ENCODE peak calls at places on chromosomes 4 and X, in four cellular contexts. M is NCI-H1092, K is GM13976, X is GM04503. D is an unnamed sample.
A peak's percentile ranks its signal among the peaks of the same experiment; 100 is the strongest.

GRCh38 chr4:51836531-51836930 is 6.4 kb upstream of the DCUN1D4 start:
- DNase-seq in M (no peak), K (no peak), X (no peak), D (peak; percentile 61)

GRCh38 chrX:7574325-7574724 is 268.6 kb upstream of the VCX start:
- DNase-seq in M (no peak), K (no peak), X (no peak), D (peak; percentile 37)

GRCh38 chrX:2488621-2489285 is 12.0 kb downstream of the DHRSX start:
- DNase-seq in M (no peak), K (peak; percentile 32), X (no peak), D (no peak)

GRCh38 chr4:187544461-187545053 is 451.0 kb upstream of the ZFP42 start:
- DNase-seq in M (no peak), K (no peak), X (no peak), D (peak; percentile 50)

GRCh38 chrX:45083314-45083713 is 117.4 kb downstream of the DIPK2B start:
- DNase-seq in M (no peak), K (no peak), X (no peak), D (no peak)

GRCh38 chr4:13521047-13521446 is 23.3 kb downstream of the NKX3-2 start:
- DNase-seq in M (no peak), K (no peak), X (no peak), D (no peak)

GRCh38 chr4:83364312-83364711 is 29.7 kb upstream of the HPSE start:
- DNase-seq in M (no peak), K (no peak), X (no peak), D (no peak)

GRCh38 chr4:11701978-11702377 is 273.3 kb upstream of the HS3ST1 start:
- DNase-seq in M (no peak), K (no peak), X (no peak), D (no peak)

GRCh38 chrX:53128097-53128749 is 34.3 kb downstream of the KANTR start:
- DNase-seq in M (no peak), K (no peak), X (peak; percentile 42), D (peak; percentile 56)

GRCh38 chr4:6236816-6237390 is 32.7 kb upstream of the WFS1 start:
- DNase-seq in M (no peak), K (no peak), X (no peak), D (no peak)

GRCh38 chr4:17447056-17447455 is 64.8 kb downstream of the QDPR start:
- DNase-seq in M (no peak), K (no peak), X (no peak), D (no peak)

GRCh38 chr4:16608611-16609125 is 289.8 kb downstream of the LDB2 start:
- DNase-seq in M (no peak), K (no peak), X (no peak), D (no peak)

GRCh38 chr4:182878633-182879495 is 38.3 kb downstream of the DCTD start:
- DNase-seq in M (no peak), K (no peak), X (no peak), D (no peak)

GRCh38 chr4:8370835-8371234 is 69.7 kb downstream of the ACOX3 start:
- DNase-seq in M (no peak), K (no peak), X (no peak), D (no peak)

GRCh38 chr4:25527044-25527443 is 128.6 kb upstream of the SLC34A2 start:
- DNase-seq in M (no peak), K (no peak), X (no peak), D (no peak)

D was measured in EH.